ENCODE peak calls at places on chromosomes 5 and 9, in four cellular contexts. X is foreskin fibroblast, A is T-cell, W is adrenal gland. V is an unnamed sample.

GRCh38 chr9:89234186-89234585 is 55.6 kb upstream of the SHC3 start:
- DNase-seq in X (no peak), A (no peak), W (no peak), V (no peak)

GRCh38 chr5:71972777-71973473 is 134.3 kb upstream of the MAP1B start:
- DNase-seq in X (no peak), A (no peak), W (peak; percentile 41), V (no peak)

GRCh38 chr9:132006657-132007370 is 72.9 kb downstream of the MED27 start:
- DNase-seq in X (peak; percentile 85), A (no peak), W (no peak), V (no peak)

GRCh38 chr5:74866653-74867162 is 521 bp upstream of the FAM169A start:
- DNase-seq in X (peak; percentile 10), A (no peak), W (no peak), V (no peak)

GRCh38 chr9:130882696-130883225 is 13.9 kb downstream of the QRFP start:
- DNase-seq in X (no peak), A (no peak), W (no peak), V (no peak)

GRCh38 chr5:81778642-81779041 is 27.7 kb upstream of the SSBP2 start:
- DNase-seq in X (peak; percentile 56), A (no peak), W (peak; percentile 40), V (no peak)

GRCh38 chr9:107153336-107153735 is 129.7 kb upstream of the RAD23B start:
- DNase-seq in X (peak; percentile 65), A (no peak), W (no peak), V (peak; percentile 20)

GRCh38 chr5:159752622-159753275 is 163.5 kb upstream of the ADRA1B start:
- DNase-seq in X (peak; percentile 74), A (no peak), W (no peak), V (peak; percentile 52)

GRCh38 chr9:81456431-81456970 is 232.8 kb downstream of the TLE1 start:
- DNase-seq in X (peak; percentile 74), A (no peak), W (no peak), V (peak; percentile 48)

GRCh38 chr5:87755378-87755777 is 342.6 kb upstream of the CCNH start:
- DNase-seq in X (no peak), A (no peak), W (no peak), V (no peak)

GRCh38 chr5:79020861-79021561 is 35.9 kb upstream of the ARSB start:
- DNase-seq in X (peak; percentile 86), A (peak; percentile 23), W (peak; percentile 47), V (peak; percentile 64)

GRCh38 chr5:116766470-116766947 is 191.9 kb upstream of the SEMA6A start:
- DNase-seq in X (peak; percentile 20), A (no peak), W (peak; percentile 34), V (peak; percentile 98)

GRCh38 chr5:100517301-100517974 is 17.7 kb upstream of the FAM174A start:
- DNase-seq in X (no peak), A (no peak), W (no peak), V (no peak)

GRCh38 chr9:35912791-35913400 is 3.6 kb downstream of the SPAAR start:
- DNase-seq in X (no peak), A (no peak), W (no peak), V (no peak)

GRCh38 chr5:158739941-158740340 is 359.8 kb downstream of the EBF1 start:
- DNase-seq in X (peak; percentile 28), A (no peak), W (no peak), V (no peak)

GRCh38 chr5:115831163-115831768 is 10.1 kb downstream of the ATG12 start:
- DNase-seq in X (peak; percentile 65), A (peak; percentile 15), W (no peak), V (no peak)

GRCh38 chr5:132019337-132019736 is 7.9 kb upstream of the ACSL6 start:
- DNase-seq in X (no peak), A (no peak), W (no peak), V (no peak)

GRCh38 chr9:16191691-16192402 is 639.0 kb downstream of the CCDC171 start:
- DNase-seq in X (peak; percentile 87), A (peak; percentile 9), W (peak; percentile 77), V (peak; percentile 94)

GRCh38 chr5:52709171-52709925 is 78.4 kb upstream of the ITGA1 start:
- DNase-seq in X (peak; percentile 38), A (no peak), W (no peak), V (peak; percentile 73)

GRCh38 chr9:93060746-93061259 is 2.3 kb downstream of the SUSD3 start:
- DNase-seq in X (peak; percentile 48), A (no peak), W (no peak), V (no peak)

GRCh38 chr5:37552770-37553719 is 173.9 kb downstream of the WDR70 start:
- DNase-seq in X (peak; percentile 15), A (no peak), W (no peak), V (peak; percentile 92)

GRCh38 chr9:98070704-98071103 is 14.2 kb downstream of the NANS start:
- DNase-seq in X (no peak), A (no peak), W (no peak), V (no peak)

GRCh38 chr5:66494437-66494836 is 101.8 kb upstream of the MAST4 start:
- DNase-seq in X (no peak), A (no peak), W (no peak), V (no peak)

GRCh38 chr5:127564002-127564769 is 46.7 kb downstream of the PRRC1 start:
- DNase-seq in X (peak; percentile 76), A (peak; percentile 43), W (peak; percentile 17), V (peak; percentile 56)

GRCh38 chr9:91714020-91714721 is 235.9 kb downstream of the ROR2 start:
- DNase-seq in X (peak; percentile 67), A (no peak), W (peak; percentile 63), V (peak; percentile 64)

V was measured in brain microvascular endothelial cell.